ENCODE peak calls at places on chromosomes 11 and 22, in ten cellular contexts. P, J, A, I, B, S, G, V, W and T are unnamed samples.

GRCh38 chr11:12888525-12889158 is 120.5 kb upstream of the RASSF10 start:
- DNase-seq in P (peak; percentile 89), J (peak; percentile 96), A (peak; percentile 85), I (peak; percentile 48), B (peak; percentile 91), S (peak; percentile 83), G (peak; percentile 50), V (peak; percentile 76), W (no peak), T (peak; percentile 95)

GRCh38 chr11:3737386-3737933 is 59.9 kb downstream of the NUP98 start:
- DNase-seq in P (no peak), J (no peak), A (no peak), I (no peak), B (no peak), S (no peak), G (no peak), V (no peak), W (no peak), T (no peak)

GRCh38 chr22:43272869-43273318 is 70.3 kb downstream of the SCUBE1 start:
- DNase-seq in P (no peak), J (no peak), A (no peak), I (no peak), B (no peak), S (no peak), G (no peak), V (no peak), W (no peak), T (no peak)

GRCh38 chr11:36075053-36075452 is 131.2 kb downstream of the LDLRAD3 start:
- DNase-seq in P (no peak), J (peak; percentile 93), A (no peak), I (no peak), B (no peak), S (no peak), G (no peak), V (no peak), W (no peak), T (no peak)

GRCh38 chr11:62124186-62125113 is 639 bp downstream of the INCENP start:
- DNase-seq in P (peak; percentile 41), J (peak; percentile 43), A (peak; percentile 14), I (no peak), B (no peak), S (no peak), G (no peak), V (peak; percentile 69), W (no peak), T (peak; percentile 36)

GRCh38 chr11:122229078-122229477 is 113.1 kb upstream of the BLID start:
- DNase-seq in P (no peak), J (no peak), A (no peak), I (no peak), B (no peak), S (no peak), G (no peak), V (no peak), W (no peak), T (no peak)

GRCh38 chr11:23746896-23747295 is 750.0 kb upstream of the LUZP2 start:
- DNase-seq in P (no peak), J (no peak), A (no peak), I (no peak), B (no peak), S (no peak), G (no peak), V (no peak), W (no peak), T (no peak)

GRCh38 chr11:86983071-86983488 is 27.9 kb upstream of the FZD4 start:
- DNase-seq in P (no peak), J (peak; percentile 66), A (peak; percentile 13), I (no peak), B (peak; percentile 50), S (no peak), G (no peak), V (no peak), W (no peak), T (no peak)

GRCh38 chr11:28756977-28757376 is 648.8 kb downstream of the METTL15 start:
- DNase-seq in P (no peak), J (peak; percentile 83), A (no peak), I (no peak), B (no peak), S (no peak), G (no peak), V (no peak), W (no peak), T (no peak)

GRCh38 chr22:39315389-39315788 is 4.0 kb downstream of the RPL3 start:
- DNase-seq in P (no peak), J (peak; percentile 30), A (no peak), I (no peak), B (no peak), S (no peak), G (no peak), V (no peak), W (no peak), T (no peak)
- TF ChIP-seq POLR2AphosphoS5 in P (no peak), J (no peak), A (no peak), I (no peak), B (no peak), S (no peak), G (no peak), V (no peak), W (peak; percentile 30), T (no peak)

DNA sequence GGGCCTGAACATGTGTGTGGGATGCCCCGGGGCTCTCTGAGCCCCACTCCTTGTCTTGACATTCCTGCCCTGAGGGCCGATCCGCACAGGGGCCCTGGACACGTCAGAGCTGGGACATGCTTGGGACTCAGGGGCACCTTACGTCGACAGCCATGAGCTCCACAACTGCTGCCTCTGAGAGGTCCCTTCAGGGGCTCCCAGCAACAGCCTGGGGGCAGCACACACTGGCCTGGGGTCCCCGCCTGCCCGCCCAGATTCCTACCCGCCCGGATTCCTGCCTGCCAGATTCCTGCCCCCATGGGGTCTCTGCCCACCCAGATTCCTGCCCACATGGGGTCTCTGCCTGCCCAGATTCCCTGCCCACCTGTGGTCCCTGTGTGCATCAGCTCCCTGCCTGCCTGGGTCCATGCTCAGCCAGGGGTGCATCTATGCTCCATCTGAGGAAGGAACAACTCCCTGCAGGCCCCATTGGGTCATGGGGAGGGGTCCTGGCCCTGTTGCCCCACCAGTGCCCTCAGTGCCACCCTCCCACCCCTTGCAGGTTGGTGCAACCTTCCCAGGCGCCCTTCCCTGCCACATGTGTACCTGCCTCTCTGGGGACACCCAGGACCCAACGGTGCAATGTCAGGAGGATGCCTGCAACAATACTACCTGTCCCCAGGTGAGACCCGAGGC is 35.7 kb downstream of the MUC5B start:
- DNase-seq in P (no peak), J (no peak), A (no peak), I (no peak), B (no peak), S (no peak), G (no peak), V (no peak), W (no peak), T (no peak)
- TF ChIP-seq POLR2AphosphoS5 in P (no peak), J (no peak), A (no peak), I (no peak), B (no peak), S (no peak), G (no peak), V (no peak), W (no peak), T (no peak)

DNA sequence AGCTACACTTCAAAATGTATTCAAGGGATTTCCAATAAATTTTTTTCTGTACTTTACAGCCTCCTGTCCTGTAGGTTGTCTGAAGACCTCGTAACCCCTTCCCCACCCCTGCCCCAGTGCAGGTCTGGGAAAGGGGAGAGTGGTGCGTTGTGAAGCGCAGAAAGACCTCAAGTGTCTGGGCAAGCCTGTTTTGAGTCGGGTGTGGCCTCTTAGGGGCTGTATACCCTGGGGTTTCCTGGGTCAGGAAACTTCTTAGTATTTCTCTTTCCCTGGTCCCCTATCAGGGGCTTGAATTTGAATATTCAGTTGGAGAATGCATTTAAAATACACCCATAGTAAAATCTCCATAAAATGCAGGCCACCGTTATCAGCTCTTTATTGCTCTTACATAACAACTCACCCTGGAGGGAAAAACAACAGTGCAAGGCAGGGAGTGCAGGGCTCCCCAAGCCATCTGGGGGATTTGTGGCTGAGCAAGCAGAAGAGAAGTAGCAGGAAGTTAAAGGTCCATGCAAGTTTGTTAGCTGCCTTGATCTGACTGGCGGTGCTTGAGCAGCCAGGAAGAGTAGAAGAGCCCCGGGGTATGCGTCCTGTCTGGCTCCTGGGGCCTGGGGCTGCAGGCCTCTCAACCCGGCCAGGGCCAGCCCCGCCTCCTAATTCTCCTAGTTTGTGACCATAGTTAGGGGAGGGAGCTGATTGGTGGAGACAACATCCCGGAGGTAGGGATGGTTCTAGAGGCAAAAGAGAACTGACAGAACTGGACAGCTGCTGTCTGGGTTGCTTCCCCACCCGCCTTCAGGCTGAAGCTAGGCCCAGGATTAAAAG is 25.7 kb downstream of the ARHGAP1 start:
- DNase-seq in P (peak; percentile 54), J (no peak), A (no peak), I (no peak), B (no peak), S (no peak), G (no peak), V (peak; percentile 58), W (no peak), T (peak; percentile 40)
- TF ChIP-seq POLR2AphosphoS5 in P (peak; percentile 5), J (no peak), A (no peak), I (no peak), B (no peak), S (no peak), G (no peak), V (no peak), W (no peak), T (no peak)

GRCh38 chr11:8829556-8829955 is 81.4 kb upstream of the AKIP1 start:
- DNase-seq in P (no peak), J (no peak), A (no peak), I (no peak), B (no peak), S (no peak), G (no peak), V (no peak), W (no peak), T (peak; percentile 21)
- TF ChIP-seq POLR2AphosphoS5 in P (no peak), J (no peak), A (no peak), I (no peak), B (no peak), S (no peak), G (no peak), V (no peak), W (no peak), T (no peak)

DNA sequence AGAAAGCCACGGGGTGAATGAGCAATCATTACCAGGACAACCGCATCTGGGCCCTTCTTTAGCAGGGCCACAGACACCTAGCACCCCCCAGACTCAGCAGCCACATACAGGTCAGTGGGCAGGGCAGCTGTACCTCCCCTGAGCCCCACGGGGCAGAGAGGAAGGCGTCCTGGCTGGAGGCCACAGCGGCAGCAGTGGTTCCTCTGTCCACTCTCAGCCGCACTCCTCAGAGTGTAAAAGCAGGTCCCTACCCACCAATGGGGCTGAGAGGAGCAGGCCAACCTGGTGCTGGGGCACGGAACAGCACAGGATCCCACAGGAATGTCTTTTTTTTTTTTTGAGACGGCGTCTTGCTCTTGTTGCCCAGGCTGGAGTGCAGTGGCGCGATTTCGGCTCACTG is 65.5 kb downstream of the APOL1 start:
- DNase-seq in P (no peak), J (no peak), A (no peak), I (no peak), B (no peak), S (no peak), G (no peak), V (no peak), W (no peak), T (no peak)
- TF ChIP-seq POLR2AphosphoS5 in P (no peak), J (no peak), A (no peak), I (no peak), B (no peak), S (no peak), G (no peak), V (no peak), W (peak; percentile 40), T (peak; percentile 12)